ENCODE peak calls at places on chromosomes 7 and 10, in ten cellular contexts. One of them, this sample, is unnamed.

GRCh38 chr10:80437227-80437626 is 16.9 kb upstream of the TSPAN14 start:
- DNase-seq in NCI-H1105 treated with DMSO at 0.1 percent for 48 hours: no peak
- DNase-seq in H4: no peak
- DNase-seq in EH: no peak
- DNase-seq in globus pallidus: no peak
- DNase-seq in AML-193: no peak
- DNase-seq in prostate gland: no peak
- DNase-seq in nucleus accumbens: no peak
- DNase-seq in effector CD4-positive, alpha-beta T cell: no peak
- DNase-seq in transverse colon: no peak
- DNase-seq in this sample: no peak

GRCh38 chr10:113357688-113358306 is 195.1 kb upstream of the HABP2 start:
- DNase-seq in NCI-H1105 treated with DMSO at 0.1 percent for 48 hours: no peak
- DNase-seq in H4: no peak
- DNase-seq in EH: no peak
- DNase-seq in globus pallidus: no peak
- DNase-seq in AML-193: no peak
- DNase-seq in prostate gland: no peak
- DNase-seq in nucleus accumbens: no peak
- DNase-seq in effector CD4-positive, alpha-beta T cell: no peak
- DNase-seq in transverse colon: no peak
- DNase-seq in this sample: no peak

GRCh38 chr10:122882798-122883197 is 3.4 kb upstream of the FAM24B start:
- DNase-seq in NCI-H1105 treated with DMSO at 0.1 percent for 48 hours: no peak
- DNase-seq in H4: no peak
- DNase-seq in EH: no peak
- DNase-seq in globus pallidus: no peak
- DNase-seq in AML-193: no peak
- DNase-seq in prostate gland: no peak
- DNase-seq in nucleus accumbens: no peak
- DNase-seq in effector CD4-positive, alpha-beta T cell: no peak
- DNase-seq in transverse colon: no peak
- DNase-seq in this sample: no peak

GRCh38 chr7:30240401-30240800 is 44.0 kb upstream of the ZNRF2 start:
- DNase-seq in NCI-H1105 treated with DMSO at 0.1 percent for 48 hours: no peak
- DNase-seq in H4: peak
- DNase-seq in EH: peak
- DNase-seq in globus pallidus: no peak
- DNase-seq in AML-193: no peak
- DNase-seq in prostate gland: no peak
- DNase-seq in nucleus accumbens: no peak
- DNase-seq in effector CD4-positive, alpha-beta T cell: no peak
- DNase-seq in transverse colon: no peak
- DNase-seq in this sample: no peak

GRCh38 chr10:60718891-60719290 is 59.4 kb upstream of the CDK1 start:
- DNase-seq in NCI-H1105 treated with DMSO at 0.1 percent for 48 hours: no peak
- DNase-seq in H4: no peak
- DNase-seq in EH: peak
- DNase-seq in globus pallidus: no peak
- DNase-seq in AML-193: no peak
- DNase-seq in prostate gland: no peak
- DNase-seq in nucleus accumbens: no peak
- DNase-seq in effector CD4-positive, alpha-beta T cell: no peak
- DNase-seq in transverse colon: no peak
- DNase-seq in this sample: no peak

GRCh38 chr7:3033581-3033980 is 10.1 kb downstream of the CARD11 start:
- DNase-seq in NCI-H1105 treated with DMSO at 0.1 percent for 48 hours: no peak
- DNase-seq in H4: no peak
- DNase-seq in EH: no peak
- DNase-seq in globus pallidus: peak
- DNase-seq in AML-193: no peak
- DNase-seq in prostate gland: no peak
- DNase-seq in nucleus accumbens: no peak
- DNase-seq in effector CD4-positive, alpha-beta T cell: no peak
- DNase-seq in transverse colon: no peak
- DNase-seq in this sample: no peak

GRCh38 chr10:27779462-27779861 is 33.8 kb upstream of the MKX start:
- DNase-seq in NCI-H1105 treated with DMSO at 0.1 percent for 48 hours: no peak
- DNase-seq in H4: no peak
- DNase-seq in EH: peak
- DNase-seq in globus pallidus: no peak
- DNase-seq in AML-193: no peak
- DNase-seq in prostate gland: no peak
- DNase-seq in nucleus accumbens: no peak
- DNase-seq in effector CD4-positive, alpha-beta T cell: no peak
- DNase-seq in transverse colon: no peak
- DNase-seq in this sample: no peak

GRCh38 chr7:151817315-151817690 is 59.6 kb downstream of the PRKAG2 start:
- DNase-seq in NCI-H1105 treated with DMSO at 0.1 percent for 48 hours: no peak
- DNase-seq in H4: no peak
- DNase-seq in EH: no peak
- DNase-seq in globus pallidus: no peak
- DNase-seq in AML-193: no peak
- DNase-seq in prostate gland: no peak
- DNase-seq in nucleus accumbens: no peak
- DNase-seq in effector CD4-positive, alpha-beta T cell: no peak
- DNase-seq in transverse colon: no peak
- DNase-seq in this sample: no peak

GRCh38 chr7:26151953-26152781 is at the start of gene NFE2L3:
- DNase-seq in NCI-H1105 treated with DMSO at 0.1 percent for 48 hours: peak
- DNase-seq in H4: peak
- DNase-seq in EH: peak
- DNase-seq in globus pallidus: peak
- DNase-seq in AML-193: peak
- DNase-seq in prostate gland: peak
- DNase-seq in nucleus accumbens: peak
- DNase-seq in effector CD4-positive, alpha-beta T cell: peak
- DNase-seq in transverse colon: peak
- DNase-seq in this sample: peak

GRCh38 chr7:106217089-106217542 is 67.7 kb downstream of the NAMPT start:
- DNase-seq in NCI-H1105 treated with DMSO at 0.1 percent for 48 hours: no peak
- DNase-seq in H4: peak
- DNase-seq in EH: peak
- DNase-seq in globus pallidus: no peak
- DNase-seq in AML-193: no peak
- DNase-seq in prostate gland: peak
- DNase-seq in nucleus accumbens: no peak
- DNase-seq in effector CD4-positive, alpha-beta T cell: no peak
- DNase-seq in transverse colon: peak
- DNase-seq in this sample: no peak

GRCh38 chr10:76954838-76955237 is 682.8 kb downstream of the KCNMA1 start:
- DNase-seq in NCI-H1105 treated with DMSO at 0.1 percent for 48 hours: no peak
- DNase-seq in H4: no peak
- DNase-seq in EH: no peak
- DNase-seq in globus pallidus: no peak
- DNase-seq in AML-193: no peak
- DNase-seq in prostate gland: no peak
- DNase-seq in nucleus accumbens: no peak
- DNase-seq in effector CD4-positive, alpha-beta T cell: no peak
- DNase-seq in transverse colon: no peak
- DNase-seq in this sample: no peak

GRCh38 chr10:60703266-60704041 is 74.8 kb upstream of the CDK1 start:
- DNase-seq in NCI-H1105 treated with DMSO at 0.1 percent for 48 hours: no peak
- DNase-seq in H4: no peak
- DNase-seq in EH: no peak
- DNase-seq in globus pallidus: no peak
- DNase-seq in AML-193: no peak
- DNase-seq in prostate gland: no peak
- DNase-seq in nucleus accumbens: no peak
- DNase-seq in effector CD4-positive, alpha-beta T cell: no peak
- DNase-seq in transverse colon: no peak
- DNase-seq in this sample: no peak

GRCh38 chr10:21807162-21807561 is 196.4 kb downstream of the DNAJC1 start:
- DNase-seq in NCI-H1105 treated with DMSO at 0.1 percent for 48 hours: peak
- DNase-seq in H4: no peak
- DNase-seq in EH: no peak
- DNase-seq in globus pallidus: no peak
- DNase-seq in AML-193: no peak
- DNase-seq in prostate gland: no peak
- DNase-seq in nucleus accumbens: no peak
- DNase-seq in effector CD4-positive, alpha-beta T cell: no peak
- DNase-seq in transverse colon: no peak
- DNase-seq in this sample: no peak

GRCh38 chr7:115066050-115066449 is 144.2 kb downstream of the MDFIC start:
- DNase-seq in NCI-H1105 treated with DMSO at 0.1 percent for 48 hours: no peak
- DNase-seq in H4: no peak
- DNase-seq in EH: no peak
- DNase-seq in globus pallidus: no peak
- DNase-seq in AML-193: no peak
- DNase-seq in prostate gland: no peak
- DNase-seq in nucleus accumbens: no peak
- DNase-seq in effector CD4-positive, alpha-beta T cell: no peak
- DNase-seq in transverse colon: peak
- DNase-seq in this sample: no peak

GRCh38 chr7:53811555-53812079 is 730.6 kb upstream of the VSTM2A start:
- DNase-seq in NCI-H1105 treated with DMSO at 0.1 percent for 48 hours: peak
- DNase-seq in H4: peak
- DNase-seq in EH: no peak
- DNase-seq in globus pallidus: no peak
- DNase-seq in AML-193: no peak
- DNase-seq in prostate gland: no peak
- DNase-seq in nucleus accumbens: no peak
- DNase-seq in effector CD4-positive, alpha-beta T cell: no peak
- DNase-seq in transverse colon: no peak
- DNase-seq in this sample: no peak

GRCh38 chr7:122219253-122219865 is 75.3 kb upstream of the AASS start:
- DNase-seq in NCI-H1105 treated with DMSO at 0.1 percent for 48 hours: peak
- DNase-seq in H4: peak
- DNase-seq in EH: peak
- DNase-seq in globus pallidus: peak
- DNase-seq in AML-193: peak
- DNase-seq in prostate gland: no peak
- DNase-seq in nucleus accumbens: no peak
- DNase-seq in effector CD4-positive, alpha-beta T cell: no peak
- DNase-seq in transverse colon: no peak
- DNase-seq in this sample: no peak

GRCh38 chr10:28939352-28940157 is 262.2 kb downstream of the BAMBI start:
- DNase-seq in NCI-H1105 treated with DMSO at 0.1 percent for 48 hours: peak
- DNase-seq in H4: peak
- DNase-seq in EH: peak
- DNase-seq in globus pallidus: no peak
- DNase-seq in AML-193: no peak
- DNase-seq in prostate gland: peak
- DNase-seq in nucleus accumbens: no peak
- DNase-seq in effector CD4-positive, alpha-beta T cell: no peak
- DNase-seq in transverse colon: peak
- DNase-seq in this sample: no peak

GRCh38 chr7:150992833-150993302 is 2.1 kb downstream of the NOS3 start:
- DNase-seq in NCI-H1105 treated with DMSO at 0.1 percent for 48 hours: peak
- DNase-seq in H4: no peak
- DNase-seq in EH: peak
- DNase-seq in globus pallidus: no peak
- DNase-seq in AML-193: no peak
- DNase-seq in prostate gland: no peak
- DNase-seq in nucleus accumbens: no peak
- DNase-seq in effector CD4-positive, alpha-beta T cell: no peak
- DNase-seq in transverse colon: no peak
- DNase-seq in this sample: no peak

GRCh38 chr7:24963218-24963617 is 16.8 kb downstream of the OSBPL3 start:
- DNase-seq in NCI-H1105 treated with DMSO at 0.1 percent for 48 hours: no peak
- DNase-seq in H4: peak
- DNase-seq in EH: peak
- DNase-seq in globus pallidus: peak
- DNase-seq in AML-193: peak
- DNase-seq in prostate gland: no peak
- DNase-seq in nucleus accumbens: peak
- DNase-seq in effector CD4-positive, alpha-beta T cell: no peak
- DNase-seq in transverse colon: peak
- DNase-seq in this sample: no peak

GRCh38 chr10:97411411-97411810 is 10.3 kb upstream of the RRP12 start:
- DNase-seq in NCI-H1105 treated with DMSO at 0.1 percent for 48 hours: no peak
- DNase-seq in H4: no peak
- DNase-seq in EH: peak
- DNase-seq in globus pallidus: no peak
- DNase-seq in AML-193: peak
- DNase-seq in prostate gland: no peak
- DNase-seq in nucleus accumbens: no peak
- DNase-seq in effector CD4-positive, alpha-beta T cell: no peak
- DNase-seq in transverse colon: no peak
- DNase-seq in this sample: no peak

GRCh38 chr10:66537186-66537585 is 388.6 kb upstream of the LRRTM3 start:
- DNase-seq in NCI-H1105 treated with DMSO at 0.1 percent for 48 hours: no peak
- DNase-seq in H4: no peak
- DNase-seq in EH: no peak
- DNase-seq in globus pallidus: no peak
- DNase-seq in AML-193: no peak
- DNase-seq in prostate gland: no peak
- DNase-seq in nucleus accumbens: no peak
- DNase-seq in effector CD4-positive, alpha-beta T cell: no peak
- DNase-seq in transverse colon: no peak
- DNase-seq in this sample: no peak

GRCh38 chr10:74976565-74976964 is 134.9 kb upstream of the SAMD8 start:
- DNase-seq in NCI-H1105 treated with DMSO at 0.1 percent for 48 hours: no peak
- DNase-seq in H4: no peak
- DNase-seq in EH: no peak
- DNase-seq in globus pallidus: no peak
- DNase-seq in AML-193: no peak
- DNase-seq in prostate gland: no peak
- DNase-seq in nucleus accumbens: no peak
- DNase-seq in effector CD4-positive, alpha-beta T cell: no peak
- DNase-seq in transverse colon: no peak
- DNase-seq in this sample: no peak

GRCh38 chr10:132248455-132249231 is 59.1 kb downstream of the STK32C start:
- DNase-seq in NCI-H1105 treated with DMSO at 0.1 percent for 48 hours: peak
- DNase-seq in H4: no peak
- DNase-seq in EH: peak
- DNase-seq in globus pallidus: no peak
- DNase-seq in AML-193: no peak
- DNase-seq in prostate gland: no peak
- DNase-seq in nucleus accumbens: peak
- DNase-seq in effector CD4-positive, alpha-beta T cell: peak
- DNase-seq in transverse colon: peak
- DNase-seq in this sample: peak

GRCh38 chr7:92835140-92835850 is 1.1 kb downstream of the CDK6 start:
- DNase-seq in NCI-H1105 treated with DMSO at 0.1 percent for 48 hours: peak
- DNase-seq in H4: peak
- DNase-seq in EH: peak
- DNase-seq in globus pallidus: peak
- DNase-seq in AML-193: peak
- DNase-seq in prostate gland: peak
- DNase-seq in nucleus accumbens: peak
- DNase-seq in effector CD4-positive, alpha-beta T cell: peak
- DNase-seq in transverse colon: peak
- DNase-seq in this sample: peak

This sample was measured in naive thymus-derived CD8-positive, alpha-beta T cell.